ENCODE peak calls at places on chromosomes 1 and 21, in nine cellular contexts. J is activated CD8-positive, alpha-beta memory T cell treated with anti-CD3 and anti-CD28 coated beads for 1 hour; G is activated CD4-positive, alpha-beta T cell treated with anti-CD3 and anti-CD28 coated beads, Interleukin-2, amount 10 ng/mL, durations not matched to agents 7 days and 5 days; L is WTC11; A is NCI-H2081; F is iris pigment epithelial cell; S is nephron progenitor cell; E is activated T-cell treated with anti-CD3 and anti-CD28 coated beads, Interleukin-2, amount 50 U/mL, for 72 hours; U is stimulated activated naive CD4-positive, alpha-beta T cell. C is an unnamed sample.

GRCh38 chr1:43549921-43550597 is 19.4 kb downstream of the PTPRF start:
- DNase-seq in S (peak; percentile 72), E (peak; percentile 15), A (peak; percentile 94), J (no peak), U (no peak), L (peak; percentile 96), G (peak; percentile 17), F (no peak), C (peak; percentile 98)

GRCh38 chr1:181985981-181986906 is 75.3 kb downstream of the ZNF648 start:
- DNase-seq in G (no peak), S (no peak), E (no peak), L (no peak), A (no peak), F (no peak), J (no peak), U (no peak), C (no peak)

GRCh38 chr1:229058716-229059115 is 212.2 kb upstream of the RAB4A start:
- DNase-seq in A (peak; percentile 36), E (no peak), F (peak; percentile 2), L (no peak), G (no peak), S (peak; percentile 30), J (no peak), U (no peak), C (no peak)

GRCh38 chr1:226054519-226055327 is 7.8 kb upstream of the H3-3A start:
- DNase-seq in L (no peak), J (no peak), F (peak; percentile 47), S (no peak), E (no peak), G (no peak), U (no peak), A (no peak), C (no peak)

GRCh38 chr1:29711582-29712274 is 475.4 kb downstream of the PTPRU start:
- DNase-seq in G (peak; percentile 11), U (no peak), A (no peak), E (peak; percentile 80), F (peak; percentile 81), S (no peak), L (no peak), J (no peak), C (no peak)

GRCh38 chr1:240831191-240831631 is 219.3 kb upstream of the GREM2 start:
- DNase-seq in L (no peak), G (no peak), F (peak; percentile 74), U (no peak), E (no peak), J (no peak), S (no peak), A (no peak), C (no peak)

GRCh38 chr1:161779393-161779792 is 13.3 kb downstream of the ATF6 start:
- DNase-seq in F (peak; percentile 19), L (no peak), J (no peak), E (no peak), A (no peak), U (no peak), S (no peak), G (no peak), C (no peak)

GRCh38 chr1:218351617-218352438 is 6.7 kb downstream of the TGFB2 start:
- DNase-seq in E (peak; percentile 28), S (no peak), U (no peak), A (no peak), F (peak; percentile 93), G (peak; percentile 10), J (no peak), L (peak; percentile 33), C (peak; percentile 72)

GRCh38 chr1:24003331-24003972 is 23.3 kb upstream of the SRSF10 start:
- DNase-seq in F (peak; percentile 93), L (no peak), E (no peak), J (no peak), U (no peak), S (no peak), G (no peak), A (no peak), C (peak; percentile 46)

GRCh38 chr1:112717263-112717662 is 2.1 kb upstream of the PPM1J start:
- DNase-seq in S (no peak), G (no peak), E (no peak), A (no peak), F (no peak), L (no peak), U (no peak), J (no peak), C (no peak)

GRCh38 chr1:24705260-24706073 is 39.8 kb upstream of the CLIC4 start:
- DNase-seq in E (no peak), S (peak; percentile 69), F (peak; percentile 94), U (peak; percentile 9), J (no peak), A (peak; percentile 100), L (peak; percentile 85), G (peak; percentile 67), C (peak; percentile 97)

GRCh38 chr1:84668185-84668584 is 22.1 kb downstream of the SSX2IP start:
- DNase-seq in E (no peak), F (no peak), J (no peak), S (no peak), U (no peak), A (peak; percentile 9), G (no peak), L (no peak), C (peak; percentile 17)

GRCh38 chr1:108708726-108709660 is 3.7 kb upstream of the FNDC7 start:
- DNase-seq in E (peak; percentile 71), A (no peak), J (peak; percentile 43), S (no peak), G (peak; percentile 62), U (peak; percentile 48), L (peak; percentile 72), F (no peak), C (peak; percentile 39)

GRCh38 chr1:14142397-14143095 is 442.6 kb downstream of the PRDM2 start:
- DNase-seq in L (no peak), F (no peak), S (no peak), G (no peak), J (no peak), U (no peak), E (no peak), A (no peak), C (no peak)

GRCh38 chr1:24948072-24948827 is 18.2 kb upstream of the RUNX3 start:
- DNase-seq in G (no peak), F (no peak), U (no peak), A (no peak), S (no peak), J (no peak), L (no peak), E (no peak), C (no peak)

GRCh38 chr1:103336376-103336775 is 189.1 kb upstream of the RNPC3 start:
- DNase-seq in J (no peak), L (no peak), G (no peak), F (no peak), A (no peak), S (no peak), E (no peak), U (no peak), C (no peak)

GRCh38 chr1:244074559-244075171 is 23.6 kb downstream of the ZBTB18 start:
- DNase-seq in F (no peak), G (peak; percentile 73), A (no peak), S (no peak), J (peak; percentile 41), U (peak; percentile 54), L (no peak), E (peak; percentile 43), C (no peak)

GRCh38 chr1:217370757-217371156 is 260.1 kb downstream of the GPATCH2 start:
- DNase-seq in J (no peak), E (no peak), U (no peak), A (no peak), L (no peak), S (no peak), F (no peak), G (no peak), C (no peak)

GRCh38 chr1:1345384-1345783 is 3.8 kb downstream of the DVL1 start:
- DNase-seq in E (no peak), J (no peak), G (no peak), S (no peak), U (no peak), F (no peak), L (no peak), A (no peak), C (no peak)

GRCh38 chr1:59315529-59316433 is 18.9 kb downstream of the FGGY start:
- DNase-seq in G (no peak), F (no peak), U (no peak), S (no peak), J (no peak), E (no peak), L (no peak), A (no peak), C (no peak)

GRCh38 chr1:56424744-56425493 is 154.4 kb downstream of the PLPP3 start:
- DNase-seq in J (no peak), E (no peak), S (no peak), U (no peak), G (no peak), A (no peak), F (peak; percentile 73), L (no peak), C (no peak)

GRCh38 chr1:208219659-208220282 is 24.4 kb downstream of the PLXNA2 start:
- DNase-seq in A (no peak), F (peak; percentile 87), L (no peak), J (no peak), G (no peak), U (no peak), E (no peak), S (no peak), C (no peak)

GRCh38 chr1:2130156-2130555 is 64.4 kb downstream of the FAAP20 start:
- DNase-seq in U (no peak), A (no peak), F (no peak), L (no peak), E (no peak), G (no peak), J (no peak), S (no peak), C (no peak)

GRCh38 chr1:178496410-178497135 is at the start of gene CLEC20A:
- DNase-seq in E (no peak), J (no peak), G (no peak), S (no peak), F (no peak), A (no peak), U (no peak), L (no peak), C (peak; percentile 30)

GRCh38 chr1:93694039-93694438 is 12.4 kb upstream of the BCAR3 start:
- DNase-seq in G (no peak), U (no peak), E (no peak), A (no peak), F (no peak), S (no peak), J (no peak), L (no peak), C (no peak)

GRCh38 chr1:196271212-196271947 is 336.9 kb downstream of the KCNT2 start:
- DNase-seq in A (peak; percentile 11), E (no peak), U (no peak), L (no peak), F (no peak), S (no peak), J (no peak), G (no peak), C (no peak)

GRCh38 chr1:116909511-116910378 is at the start of gene PTGFRN:
- DNase-seq in J (peak; percentile 0), E (peak; percentile 45), U (peak; percentile 20), F (peak; percentile 50), S (peak; percentile 79), L (peak; percentile 89), A (peak; percentile 64), G (no peak), C (peak; percentile 88)

GRCh38 chr1:21292991-21293536 is 2.8 kb upstream of the ECE1 start:
- DNase-seq in U (peak; percentile 33), F (no peak), G (peak; percentile 52), A (no peak), S (no peak), E (peak; percentile 66), L (no peak), J (no peak), C (no peak)

GRCh38 chr21:44927587-44928461 is 7.1 kb upstream of the ITGB2 start:
- DNase-seq in L (no peak), F (peak; percentile 59), U (peak; percentile 83), E (peak; percentile 82), S (no peak), A (no peak), J (peak; percentile 80), G (peak; percentile 91), C (peak; percentile 79)

GRCh38 chr1:15118579-15118978 is 35.0 kb upstream of the TMEM51 start:
- DNase-seq in U (no peak), E (no peak), S (no peak), L (no peak), G (no peak), F (no peak), A (no peak), J (no peak), C (no peak)

GRCh38 chr1:226123591-226124471 is 61.3 kb downstream of the H3-3A start:
- DNase-seq in A (no peak), F (no peak), J (no peak), G (no peak), U (no peak), S (no peak), L (no peak), E (no peak), C (peak; percentile 53)